ENCODE peak calls at places on chromosomes 13 and 19, in five cellular contexts. W, Q, G, V and E are unnamed samples.

GRCh38 chr19:7460562-7460966 is 28.3 kb downstream of the PEX11G start:
- DNase-seq in W (no peak), Q (no peak), G (no peak), V (no peak), E (no peak)

GRCh38 chr13:29761815-29762214 is 88.6 kb downstream of the UBL3 start:
- DNase-seq in W (no peak), Q (no peak), G (no peak), V (no peak), E (no peak)

GRCh38 chr13:112587767-112588489 is at the start of gene TUBGCP3:
- DNase-seq in W (peak), Q (peak), G (peak), V (peak), E (peak)

GRCh38 chr13:74288361-74288911 is 154.2 kb upstream of the KLF12 start:
- DNase-seq in W (peak), Q (peak), G (peak), V (peak), E (peak)

GRCh38 chr19:8094336-8094735 is 41.8 kb downstream of the CCL25 start:
- DNase-seq in W (no peak), Q (no peak), G (no peak), V (peak), E (no peak)

GRCh38 chr13:44389003-44389666 is 15.5 kb downstream of the SERP2 start:
- DNase-seq in W (no peak), Q (no peak), G (no peak), V (no peak), E (no peak)

GRCh38 chr19:42038675-42039074 is 31.3 kb downstream of the GRIK5 start:
- DNase-seq in W (no peak), Q (no peak), G (no peak), V (peak), E (no peak)

GRCh38 chr13:25654332-25654731 is 282.6 kb downstream of the ATP8A2 start:
- DNase-seq in W (no peak), Q (no peak), G (peak), V (no peak), E (no peak)

GRCh38 chr19:4256563-4256962 is 9.7 kb downstream of the YJU2 start:
- DNase-seq in W (no peak), Q (no peak), G (no peak), V (no peak), E (no peak)

GRCh38 chr13:94143624-94144350 is 335.7 kb downstream of the DCT start:
- DNase-seq in W (no peak), Q (no peak), G (no peak), V (no peak), E (no peak)

GRCh38 chr13:37241786-37242185 is 136.3 kb upstream of the CSNK1A1L start:
- DNase-seq in W (no peak), Q (no peak), G (no peak), V (no peak), E (no peak)

GRCh38 chr19:33705090-33705847 is 83.5 kb downstream of the CHST8 start:
- DNase-seq in W (no peak), Q (peak), G (no peak), V (no peak), E (no peak)

GRCh38 chr13:66864627-66865026 is 365.5 kb downstream of the PCDH9 start:
- DNase-seq in W (no peak), Q (no peak), G (no peak), V (no peak), E (no peak)

GRCh38 chr19:737591-738093 is 13.3 kb upstream of the MISP start:
- DNase-seq in W (peak), Q (peak), G (peak), V (peak), E (peak)

GRCh38 chr19:30274987-30275386 is 97.2 kb upstream of the ZNF536 start:
- DNase-seq in W (no peak), Q (no peak), G (no peak), V (no peak), E (no peak)
- TF ChIP-seq CTCF in W (no peak), Q (no peak), G (no peak), V (no peak), E (no peak)

GRCh38 chr19:40362160-40362559 is 13.7 kb downstream of the PLD3 start:
- DNase-seq in W (no peak), Q (no peak), G (no peak), V (no peak), E (no peak)

GRCh38 chr19:40363128-40363527 is 14.6 kb downstream of the PLD3 start:
- DNase-seq in W (no peak), Q (no peak), G (no peak), V (no peak), E (no peak)

GRCh38 chr19:40358773-40359172 is 10.3 kb downstream of the PLD3 start:
- DNase-seq in W (no peak), Q (no peak), G (no peak), V (no peak), E (no peak)

GRCh38 chr19:40357655-40358054 is 9.2 kb downstream of the PLD3 start:
- DNase-seq in W (no peak), Q (no peak), G (no peak), V (no peak), E (no peak)

GRCh38 chr19:40360020-40360686 is 11.7 kb downstream of the PLD3 start:
- DNase-seq in W (no peak), Q (no peak), G (no peak), V (peak), E (no peak)
- H3K27ac ChIP-seq in W (no peak), Q (no peak), G (no peak), V (peak), E (no peak)

GRCh38 chr13:102484329-102484728 is 82.5 kb upstream of the FGF14 start:
- DNase-seq in W (peak), Q (no peak), G (no peak), V (no peak), E (no peak)
- TF ChIP-seq CTCF in W (peak), Q (no peak), G (no peak), V (no peak), E (no peak)

GRCh38 chr19:50189326-50189725 is 14.1 kb upstream of the MYH14 start:
- DNase-seq in W (no peak), Q (peak), G (no peak), V (no peak), E (no peak)
- H3K27ac ChIP-seq in W (no peak), Q (peak), G (no peak), V (no peak), E (no peak)

GRCh38 chr13:107753748-107754147 is 461.6 kb downstream of the LIG4 start:
- DNase-seq in W (no peak), Q (no peak), G (no peak), V (no peak), E (no peak)
- TF ChIP-seq CTCF in W (no peak), Q (no peak), G (no peak), V (no peak), E (no peak)

GRCh38 chr19:10766049-10766623 is 48.3 kb downstream of the DNM2 start:
- DNase-seq in W (no peak), Q (no peak), G (no peak), V (no peak), E (no peak)

GRCh38 chr19:10767726-10768125 is 49.8 kb downstream of the DNM2 start:
- DNase-seq in W (no peak), Q (no peak), G (no peak), V (no peak), E (no peak)

GRCh38 chr19:10768936-10769335 is 51.1 kb downstream of the DNM2 start:
- DNase-seq in W (no peak), Q (no peak), G (no peak), V (no peak), E (no peak)

GRCh38 chr19:10768369-10768768 is 50.5 kb downstream of the DNM2 start:
- DNase-seq in W (no peak), Q (no peak), G (no peak), V (no peak), E (no peak)

GRCh38 chr19:10766681-10767201 is 48.9 kb downstream of the DNM2 start:
- DNase-seq in W (peak), Q (peak), G (no peak), V (no peak), E (no peak)
- H3K27ac ChIP-seq in W (peak), Q (peak), G (peak), V (peak), E (no peak)

GRCh38 chr13:58318495-58319167 is 687.1 kb downstream of the PCDH17 start:
- DNase-seq in W (no peak), Q (no peak), G (no peak), V (peak), E (no peak)
- TF ChIP-seq CTCF in W (no peak), Q (no peak), G (no peak), V (no peak), E (no peak)